ENCODE peak calls at places on chromosomes 4 and X, in six cellular contexts. C is psoas muscle, I is heart left ventricle, W is GM12865, O is kidney epithelial cell, J is GM13977. E is an unnamed sample.

GRCh38 chr4:168098257-168098717 is 6.0 kb downstream of the ANXA10 start:
- DNase-seq in O (no peak), C (no peak), J (no peak), I (no peak), W (no peak), E (no peak)

GRCh38 chrX:28609003-28609402 is 21.8 kb downstream of the IL1RAPL1 start:
- DNase-seq in O (no peak), I (no peak), W (no peak), J (no peak), C (no peak), E (no peak)

GRCh38 chrX:108304210-108304609 is 134.0 kb downstream of the COL4A6 start:
- DNase-seq in C (no peak), O (no peak), I (no peak), W (peak), J (no peak), E (no peak)

GRCh38 chr4:139014391-139015268 is 951 bp upstream of the NOCT start:
- DNase-seq in W (peak), C (no peak), I (no peak), J (peak), O (peak), E (peak)

GRCh38 chrX:35291013-35291412 is 348.4 kb downstream of the FAM47B start:
- DNase-seq in C (no peak), J (no peak), O (no peak), I (no peak), W (no peak), E (no peak)

GRCh38 chrX:46268429-46268828 is 276.8 kb downstream of the ZNF674 start:
- DNase-seq in I (no peak), W (no peak), O (peak), C (no peak), J (no peak), E (no peak)

GRCh38 chrX:17415242-17415815 is 40.3 kb downstream of the NHS start:
- DNase-seq in C (no peak), I (no peak), J (no peak), O (no peak), W (no peak), E (no peak)

GRCh38 chr4:47002593-47002992 is 9.2 kb upstream of the GABRA4 start:
- DNase-seq in J (no peak), O (no peak), C (no peak), W (no peak), I (no peak), E (no peak)

GRCh38 chrX:1546601-1547275 is 9.8 kb upstream of the P2RY8 start:
- DNase-seq in O (no peak), I (peak), W (no peak), J (no peak), C (no peak), E (no peak)

GRCh38 chr4:48692897-48693296 is 87.2 kb downstream of the FRYL start:
- DNase-seq in J (no peak), O (no peak), I (no peak), W (no peak), C (no peak), E (no peak)

GRCh38 chr4:76562161-76562560 is 127.1 kb downstream of the SHROOM3 start:
- DNase-seq in O (peak), I (no peak), C (no peak), W (no peak), J (no peak), E (no peak)

GRCh38 chr4:177554966-177555574 is 112.8 kb upstream of the AGA start:
- DNase-seq in I (no peak), J (peak), W (peak), C (no peak), O (no peak), E (peak)

GRCh38 chrX:72041901-72042859 is 89.5 kb downstream of the RTL5 start:
- DNase-seq in C (no peak), W (no peak), O (no peak), J (no peak), I (no peak), E (no peak)

GRCh38 chr4:177079327-177079726 is 230.3 kb upstream of the NEIL3 start:
- DNase-seq in I (no peak), J (no peak), C (no peak), O (no peak), W (no peak), E (no peak)

GRCh38 chr4:85243857-85244256 is 231.1 kb upstream of the ARHGAP24 start:
- DNase-seq in J (no peak), W (no peak), O (no peak), C (no peak), I (no peak), E (no peak)

GRCh38 chrX:10254746-10255145 is 98.0 kb downstream of the CLCN4 start:
- DNase-seq in J (no peak), W (no peak), C (no peak), O (no peak), I (no peak), E (no peak)

GRCh38 chr4:61520688-61521160 is 320.6 kb downstream of the ADGRL3 start:
- DNase-seq in C (no peak), O (peak), W (no peak), J (no peak), I (no peak), E (no peak)

GRCh38 chr4:84481077-84481878 is 17.8 kb downstream of the NKX6-1 start:
- DNase-seq in W (no peak), C (no peak), I (no peak), J (no peak), O (no peak), E (no peak)

GRCh38 chrX:70129811-70130210 is 3.4 kb upstream of the IGBP1 start:
- DNase-seq in C (no peak), W (no peak), O (no peak), J (no peak), I (no peak), E (no peak)

GRCh38 chr4:77336411-77337142 is 179.6 kb downstream of the CCNG2 start:
- DNase-seq in C (no peak), O (no peak), I (no peak), J (no peak), W (no peak), E (no peak)

GRCh38 chr4:160872491-160872890 is 1291.3 kb downstream of the FSTL5 start:
- DNase-seq in I (no peak), W (no peak), C (no peak), O (no peak), J (no peak), E (no peak)

GRCh38 chr4:90641856-90642599 is 514.8 kb downstream of the CCSER1 start:
- DNase-seq in W (no peak), O (no peak), C (no peak), J (no peak), I (no peak), E (no peak)
- TF ChIP-seq CTCF in W (no peak), O (no peak), C (no peak), J (no peak), I (no peak), E (no peak)

DNA sequence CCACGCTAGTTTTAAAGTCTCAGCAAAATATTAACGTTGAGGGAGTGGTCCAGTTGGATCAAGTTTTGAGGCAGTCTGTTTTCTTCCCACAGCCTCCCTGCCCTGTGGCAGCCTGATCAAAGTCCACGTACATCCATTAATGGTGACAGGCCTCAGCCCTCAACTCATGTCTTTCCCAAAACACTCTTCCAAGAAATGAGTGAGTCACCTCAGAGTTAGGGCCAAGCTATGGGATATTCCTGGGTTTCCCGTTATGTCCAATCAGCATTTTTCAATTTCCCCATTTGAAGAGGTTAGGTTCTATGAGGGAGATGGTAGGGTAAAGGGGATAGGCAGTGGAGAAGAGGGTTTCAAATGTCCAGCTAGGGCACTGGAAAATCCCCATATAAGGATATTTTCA is 28.5 kb downstream of the EGFL6 start:
- DNase-seq in W (no peak), J (no peak), I (no peak), O (no peak), C (no peak), E (no peak)
- TF ChIP-seq CTCF in W (no peak), J (no peak), I (no peak), O (no peak), C (no peak), E (no peak)

DNA sequence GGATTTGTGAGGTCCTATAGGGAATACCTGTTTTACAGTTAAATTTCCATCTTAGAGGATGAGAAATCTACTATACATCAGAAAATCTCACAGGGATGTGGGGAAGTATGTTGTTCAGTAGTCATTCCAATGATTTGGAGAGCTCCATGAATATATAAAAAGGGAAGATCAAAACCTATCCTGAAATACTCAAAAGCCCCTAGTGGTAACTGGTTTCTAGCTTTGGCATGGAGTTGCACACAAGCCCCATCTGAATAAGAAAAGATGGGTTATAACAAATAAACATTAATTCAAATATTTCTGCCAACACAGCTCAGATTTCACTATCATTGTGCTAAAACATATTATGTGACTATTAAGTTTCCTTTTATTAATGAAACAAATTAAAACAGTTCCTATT is 101.6 kb downstream of the FBXO8 start:
- DNase-seq in I (no peak), W (no peak), J (no peak), O (no peak), C (no peak), E (no peak)
- TF ChIP-seq CTCF in I (no peak), W (no peak), J (no peak), O (no peak), C (no peak), E (no peak)

GRCh38 chr4:93199492-93199891 is 629.1 kb upstream of the ATOH1 start:
- DNase-seq in I (no peak), O (peak), C (no peak), W (peak), J (peak), E (peak)
- TF ChIP-seq CTCF in I (no peak), O (peak), C (peak), W (peak), J (peak), E (peak)

DNA sequence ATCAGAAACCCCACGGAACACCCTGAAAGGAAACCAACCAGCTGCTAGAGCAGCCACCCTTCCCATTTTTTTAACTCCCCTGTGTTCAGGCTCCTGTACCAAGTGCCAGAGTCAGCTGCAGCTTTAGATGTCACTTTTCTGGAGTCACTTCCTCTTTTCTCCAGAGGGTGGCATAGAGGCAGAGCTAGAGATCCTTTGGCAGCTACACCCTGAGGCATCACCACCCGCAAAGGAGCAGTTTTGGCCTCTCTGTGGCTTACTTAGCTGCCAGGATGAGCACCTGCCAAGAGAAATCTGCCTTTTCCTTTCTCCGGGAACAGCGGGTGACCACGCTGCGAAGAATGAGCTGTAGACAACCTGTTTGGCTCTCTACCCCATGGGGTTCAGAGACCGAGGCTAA is 58.0 kb upstream of the CHRDL1 start:
- DNase-seq in W (peak), C (peak), O (no peak), I (no peak), J (no peak), E (no peak)
- TF ChIP-seq CTCF in W (no peak), C (no peak), O (peak), I (no peak), J (no peak), E (peak)

GRCh38 chr4:113049421-113050355 is at the start of gene ANK2:
- DNase-seq in C (no peak), W (no peak), I (no peak), J (no peak), O (no peak), E (no peak)
- TF ChIP-seq CTCF in C (no peak), W (no peak), I (no peak), J (no peak), O (no peak), E (no peak)

GRCh38 chr4:186935881-186936280 is 212.2 kb upstream of the FAT1 start:
- DNase-seq in I (no peak), O (no peak), C (no peak), J (no peak), W (no peak), E (no peak)

GRCh38 chr4:186939226-186939625 is 215.6 kb upstream of the FAT1 start:
- DNase-seq in J (no peak), O (no peak), C (no peak), W (no peak), I (no peak), E (no peak)

GRCh38 chr4:186934841-186935443 is 211.3 kb upstream of the FAT1 start:
- DNase-seq in I (no peak), O (no peak), C (no peak), W (no peak), J (no peak), E (no peak)

GRCh38 chr4:186934255-186934654 is 210.6 kb upstream of the FAT1 start:
- DNase-seq in W (no peak), I (no peak), J (no peak), O (no peak), C (no peak), E (no peak)

DNA sequence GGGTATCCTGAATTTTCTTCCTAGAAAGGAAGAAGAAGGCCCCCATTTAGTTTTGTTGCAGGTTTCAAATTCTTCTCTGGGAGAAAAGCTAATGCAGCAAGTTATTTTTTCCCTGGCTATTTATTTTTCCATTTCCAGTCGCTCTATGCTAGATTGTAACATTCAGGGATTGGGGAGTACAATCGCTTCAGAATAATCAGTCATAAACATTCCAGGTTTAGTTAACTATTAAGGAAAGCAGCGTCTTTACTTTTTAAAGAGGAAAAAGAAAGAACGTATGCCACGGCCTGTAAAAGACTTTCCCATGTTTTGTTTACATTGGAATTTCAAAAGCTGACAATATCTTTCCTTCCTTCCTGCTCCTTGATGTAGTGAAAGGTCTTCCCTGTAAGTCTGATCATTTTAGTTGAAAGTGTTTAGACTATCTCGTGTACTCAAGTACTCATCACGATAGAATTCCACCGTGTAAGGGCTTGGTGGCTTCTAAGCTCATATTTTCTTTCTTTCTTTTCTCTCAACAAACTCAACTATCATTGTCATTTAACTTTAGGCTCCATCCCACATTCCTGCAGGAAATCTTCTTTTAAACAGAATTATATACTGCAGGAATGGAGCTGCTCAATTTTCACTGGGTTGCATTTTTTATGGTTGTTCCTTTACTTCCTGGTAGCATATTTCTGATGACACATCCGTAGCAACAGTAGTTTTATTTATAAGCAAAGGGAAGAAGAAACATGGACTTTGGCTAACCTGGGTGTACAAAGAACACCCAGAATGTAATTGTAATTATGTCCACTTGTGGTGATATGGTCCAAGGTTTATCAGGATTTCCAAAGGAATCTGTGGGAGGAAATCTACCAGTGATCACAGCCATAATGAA is 213.1 kb upstream of the FAT1 start:
- DNase-seq in O (peak), C (no peak), W (no peak), J (no peak), I (no peak), E (peak)
- TF ChIP-seq CTCF in O (peak), C (no peak), W (no peak), J (no peak), I (no peak), E (no peak)

GRCh38 chrX:41759817-41760216 is 35.8 kb downstream of the GPR82 start:
- DNase-seq in C (no peak), J (peak), W (peak), I (no peak), O (no peak), E (no peak)
- TF ChIP-seq CTCF in C (peak), J (peak), W (peak), I (peak), O (peak), E (peak)

GRCh38 chr4:52038109-52038912 is at the start of gene SGCB:
- DNase-seq in W (peak), C (peak), I (peak), J (peak), O (no peak), E (no peak)
- TF ChIP-seq CTCF in W (no peak), C (no peak), I (no peak), J (no peak), O (no peak), E (no peak)

GRCh38 chrX:24846551-24847170 is 152.9 kb downstream of the POLA1 start:
- DNase-seq in C (no peak), I (no peak), J (no peak), O (no peak), W (no peak), E (no peak)

GRCh38 chrX:24851776-24852175 is 158.1 kb downstream of the POLA1 start:
- DNase-seq in C (no peak), W (no peak), O (no peak), I (no peak), J (no peak), E (no peak)
- TF ChIP-seq CTCF in C (no peak), W (no peak), O (no peak), I (no peak), J (no peak), E (no peak)

E was measured in HFF-Myc.